ENCODE peak calls at places on chromosome 6, in nine cellular contexts. S, G, E, O, U, B, J, V and N are unnamed samples.

GRCh38 chr6:170207586-170207985 is 83.3 kb downstream of the DLL1 start:
- DNase-seq in S (no peak), G (no peak), E (no peak), O (no peak), U (no peak), B (no peak), J (no peak), V (no peak), N (no peak)

GRCh38 chr6:83151114-83151513 is 42.0 kb downstream of the PGM3 start:
- DNase-seq in S (no peak), G (no peak), E (no peak), O (no peak), U (no peak), B (peak; percentile 34), J (no peak), V (no peak), N (no peak)

GRCh38 chr6:138651491-138651890 is 122.1 kb upstream of the CCDC28A start:
- DNase-seq in S (no peak), G (no peak), E (no peak), O (no peak), U (no peak), B (no peak), J (no peak), V (no peak), N (no peak)

GRCh38 chr6:168227840-168228239 is 91.7 kb downstream of the DACT2 start:
- DNase-seq in S (no peak), G (no peak), E (no peak), O (no peak), U (no peak), B (no peak), J (no peak), V (no peak), N (no peak)

GRCh38 chr6:89734526-89734925 is 85.1 kb downstream of the MDN1 start:
- DNase-seq in S (no peak), G (no peak), E (no peak), O (no peak), U (no peak), B (no peak), J (no peak), V (no peak), N (no peak)

GRCh38 chr6:53986165-53986720 is 125.0 kb upstream of the MLIP start:
- DNase-seq in S (peak; percentile 24), G (no peak), E (no peak), O (peak; percentile 72), U (peak; percentile 37), B (peak; percentile 79), J (peak; percentile 52), V (no peak), N (peak; percentile 6)

GRCh38 chr6:43060034-43060754 is 763 bp downstream of the KLC4 start:
- DNase-seq in S (no peak), G (peak; percentile 77), E (no peak), O (peak; percentile 40), U (no peak), B (peak; percentile 53), J (no peak), V (no peak), N (no peak)

GRCh38 chr6:166173292-166173951 is 5.8 kb upstream of the TBXT start:
- DNase-seq in S (no peak), G (no peak), E (no peak), O (peak; percentile 18), U (no peak), B (no peak), J (peak; percentile 36), V (no peak), N (peak; percentile 88)

GRCh38 chr6:33878541-33878940 is 74.7 kb upstream of the MLN start:
- DNase-seq in S (no peak), G (no peak), E (no peak), O (no peak), U (no peak), B (no peak), J (no peak), V (no peak), N (no peak)

GRCh38 chr6:27672113-27672799 is 199.4 kb upstream of the ZNF184 start:
- DNase-seq in S (no peak), G (no peak), E (no peak), O (peak; percentile 84), U (no peak), B (peak; percentile 90), J (peak; percentile 61), V (peak; percentile 58), N (peak; percentile 81)

GRCh38 chr6:1538810-1539482 is 70.8 kb upstream of the FOXC1 start:
- DNase-seq in S (no peak), G (no peak), E (no peak), O (no peak), U (no peak), B (no peak), J (no peak), V (no peak), N (no peak)

GRCh38 chr6:111949546-111949945 is 76.3 kb upstream of the FYN start:
- DNase-seq in S (no peak), G (no peak), E (no peak), O (no peak), U (no peak), B (no peak), J (no peak), V (no peak), N (no peak)

GRCh38 chr6:151374024-151374423 is 17.3 kb downstream of the ZBTB2 start:
- DNase-seq in S (no peak), G (no peak), E (no peak), O (no peak), U (no peak), B (peak; percentile 5), J (peak; percentile 22), V (no peak), N (no peak)

GRCh38 chr6:168915242-168915641 is 338.4 kb downstream of the THBS2 start:
- DNase-seq in S (no peak), G (no peak), E (no peak), O (no peak), U (no peak), B (no peak), J (no peak), V (no peak), N (no peak)

GRCh38 chr6:160124605-160125004 is 3.0 kb downstream of the SLC22A1 start:
- DNase-seq in S (no peak), G (peak; percentile 29), E (no peak), O (no peak), U (no peak), B (no peak), J (no peak), V (no peak), N (no peak)

GRCh38 chr6:80523531-80523970 is 417.1 kb downstream of the BCKDHB start:
- DNase-seq in S (no peak), G (no peak), E (peak; percentile 11), O (no peak), U (no peak), B (no peak), J (peak; percentile 71), V (no peak), N (no peak)

GRCh38 chr6:13188306-13188705 is 140.0 kb downstream of the TBC1D7 start:
- DNase-seq in S (no peak), G (no peak), E (no peak), O (no peak), U (no peak), B (no peak), J (no peak), V (no peak), N (no peak)

GRCh38 chr6:160215232-160215631 is 43.4 kb downstream of the SLC22A2 start:
- DNase-seq in S (no peak), G (no peak), E (no peak), O (peak; percentile 32), U (no peak), B (no peak), J (no peak), V (no peak), N (no peak)

GRCh38 chr6:150008588-150008987 is 16.7 kb downstream of the RAET1L start:
- DNase-seq in S (no peak), G (no peak), E (no peak), O (peak; percentile 34), U (no peak), B (peak; percentile 66), J (no peak), V (no peak), N (peak; percentile 30)

GRCh38 chr6:129500958-129501381 is 209.0 kb downstream of the ARHGAP18 start:
- DNase-seq in S (no peak), G (no peak), E (no peak), O (peak; percentile 57), U (no peak), B (peak; percentile 49), J (no peak), V (no peak), N (no peak)
- TF ChIP-seq CTCF in S (peak; percentile 32), G (peak; percentile 17), E (no peak), O (peak; percentile 21), U (no peak), B (peak; percentile 69), J (peak; percentile 28), V (no peak), N (peak; percentile 58)

GRCh38 chr6:4281341-4282293 is 146.2 kb upstream of the ECI2 start:
- DNase-seq in S (no peak), G (peak; percentile 76), E (peak; percentile 38), O (peak; percentile 90), U (peak; percentile 51), B (peak; percentile 81), J (peak; percentile 44), V (peak; percentile 88), N (no peak)
- TF ChIP-seq CTCF in S (peak; percentile 27), G (peak; percentile 46), E (peak; percentile 46), O (peak; percentile 37), U (peak; percentile 21), B (peak; percentile 66), J (no peak), V (peak; percentile 57), N (no peak)

DNA sequence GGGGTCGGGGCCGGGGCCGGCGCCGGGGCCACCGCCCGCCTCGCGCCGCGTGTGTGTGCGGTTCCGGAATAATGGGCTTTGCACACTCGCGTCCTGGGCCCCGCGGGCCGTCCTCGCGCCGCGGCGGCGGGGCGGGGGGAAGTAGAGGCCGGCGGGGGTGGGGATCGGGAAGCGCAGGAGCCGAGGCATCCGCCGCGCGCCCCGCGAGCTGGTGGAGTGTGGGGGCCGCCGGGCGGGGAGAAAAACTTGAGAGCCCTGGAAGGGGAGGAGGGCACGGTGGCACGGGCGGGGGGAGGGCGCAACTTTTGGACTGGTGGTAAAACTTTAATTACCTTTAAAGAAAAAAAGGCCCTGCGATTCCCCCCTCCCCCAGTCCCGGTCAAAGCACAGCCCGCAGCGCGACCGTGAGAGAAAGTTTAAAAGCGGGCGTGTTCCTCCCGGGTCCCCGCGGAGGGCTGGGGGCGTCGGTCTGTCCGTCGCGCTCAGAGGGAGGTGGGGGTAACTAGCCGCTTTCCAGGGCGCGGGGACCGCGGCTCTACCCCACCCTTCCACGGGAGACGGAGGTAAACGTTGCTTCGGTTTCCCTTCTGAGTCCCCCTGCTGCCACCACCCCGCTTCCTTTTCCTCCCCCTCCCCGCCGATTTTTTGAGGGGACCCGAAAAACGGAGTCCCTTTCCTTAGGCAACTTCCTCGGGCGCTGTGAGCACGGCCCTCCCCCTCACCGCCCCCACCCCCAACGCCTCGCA is 1.9 kb downstream of the L3MBTL3 start:
- DNase-seq in S (no peak), G (peak; percentile 70), E (peak; percentile 40), O (peak; percentile 26), U (no peak), B (no peak), J (peak; percentile 42), V (no peak), N (peak; percentile 10)
- TF ChIP-seq CTCF in S (no peak), G (no peak), E (no peak), O (no peak), U (no peak), B (no peak), J (no peak), V (no peak), N (no peak)

GRCh38 chr6:154738561-154738961 is 5.3 kb downstream of the SCAF8 start:
- DNase-seq in S (no peak), G (no peak), E (no peak), O (no peak), U (no peak), B (no peak), J (no peak), V (no peak), N (no peak)
- TF ChIP-seq CTCF in S (no peak), G (no peak), E (no peak), O (no peak), U (no peak), B (no peak), J (no peak), V (no peak), N (no peak)

GRCh38 chr6:8494730-8495129 is 59.4 kb upstream of the SLC35B3 start:
- DNase-seq in S (no peak), G (no peak), E (no peak), O (no peak), U (no peak), B (no peak), J (no peak), V (no peak), N (no peak)
- TF ChIP-seq CTCF in S (no peak), G (no peak), E (no peak), O (no peak), U (no peak), B (no peak), J (no peak), V (no peak), N (no peak)